ENCODE peak calls at places on chromosomes 2 and 18, in four cellular contexts. One of them, this sample, is unnamed.

GRCh38 chr2:181574321-181574720 is 82.6 kb downstream of the CERKL start:
- DNase-seq in activated T-helper 1 cell treated with anti-CD3 and anti-CD28 coated beads, Interleukin-2, amount 50 U/mL, for 16 hours: no peak
- DNase-seq in kidney tubule cell: no peak
- DNase-seq in AG08396: no peak
- DNase-seq in this sample: no peak

GRCh38 chr2:209973328-209973727 is 29.1 kb upstream of the RPE start:
- DNase-seq in activated T-helper 1 cell treated with anti-CD3 and anti-CD28 coated beads, Interleukin-2, amount 50 U/mL, for 16 hours: no peak
- DNase-seq in kidney tubule cell: no peak
- DNase-seq in AG08396: no peak
- DNase-seq in this sample: no peak

GRCh38 chr2:8684421-8684884 is 2.6 kb downstream of the ID2 start:
- DNase-seq in activated T-helper 1 cell treated with anti-CD3 and anti-CD28 coated beads, Interleukin-2, amount 50 U/mL, for 16 hours: no peak
- DNase-seq in kidney tubule cell: peak
- DNase-seq in AG08396: no peak
- DNase-seq in this sample: no peak

GRCh38 chr18:79173742-79174141 is 104.5 kb downstream of the ATP9B start:
- DNase-seq in activated T-helper 1 cell treated with anti-CD3 and anti-CD28 coated beads, Interleukin-2, amount 50 U/mL, for 16 hours: no peak
- DNase-seq in kidney tubule cell: no peak
- DNase-seq in AG08396: no peak
- DNase-seq in this sample: no peak

GRCh38 chr2:237210763-237211162 is 125.1 kb downstream of the COPS8 start:
- DNase-seq in activated T-helper 1 cell treated with anti-CD3 and anti-CD28 coated beads, Interleukin-2, amount 50 U/mL, for 16 hours: no peak
- DNase-seq in kidney tubule cell: no peak
- DNase-seq in AG08396: no peak
- DNase-seq in this sample: no peak

GRCh38 chr2:233265899-233266431 is 14.5 kb downstream of the ATG16L1 start:
- DNase-seq in activated T-helper 1 cell treated with anti-CD3 and anti-CD28 coated beads, Interleukin-2, amount 50 U/mL, for 16 hours: no peak
- DNase-seq in kidney tubule cell: peak
- DNase-seq in AG08396: no peak
- DNase-seq in this sample: no peak

GRCh38 chr2:221774136-221774535 is 202.0 kb upstream of the EPHA4 start:
- DNase-seq in activated T-helper 1 cell treated with anti-CD3 and anti-CD28 coated beads, Interleukin-2, amount 50 U/mL, for 16 hours: no peak
- DNase-seq in kidney tubule cell: no peak
- DNase-seq in AG08396: no peak
- DNase-seq in this sample: no peak

GRCh38 chr2:239211391-239212094 is 189.3 kb downstream of the HDAC4 start:
- DNase-seq in activated T-helper 1 cell treated with anti-CD3 and anti-CD28 coated beads, Interleukin-2, amount 50 U/mL, for 16 hours: no peak
- DNase-seq in kidney tubule cell: no peak
- DNase-seq in AG08396: no peak
- DNase-seq in this sample: no peak

GRCh38 chr2:189168876-189169499 is 10.6 kb downstream of the COL5A2 start:
- DNase-seq in activated T-helper 1 cell treated with anti-CD3 and anti-CD28 coated beads, Interleukin-2, amount 50 U/mL, for 16 hours: no peak
- DNase-seq in kidney tubule cell: no peak
- DNase-seq in AG08396: no peak
- DNase-seq in this sample: no peak

GRCh38 chr2:127576433-127577207 is 41.1 kb downstream of the MYO7B start:
- DNase-seq in activated T-helper 1 cell treated with anti-CD3 and anti-CD28 coated beads, Interleukin-2, amount 50 U/mL, for 16 hours: no peak
- DNase-seq in kidney tubule cell: peak
- DNase-seq in AG08396: peak
- DNase-seq in this sample: no peak

GRCh38 chr2:174330945-174331619 is 3.7 kb upstream of the SP9 start:
- DNase-seq in activated T-helper 1 cell treated with anti-CD3 and anti-CD28 coated beads, Interleukin-2, amount 50 U/mL, for 16 hours: no peak
- DNase-seq in kidney tubule cell: no peak
- DNase-seq in AG08396: no peak
- DNase-seq in this sample: no peak

GRCh38 chr18:741931-742512 is 29.6 kb upstream of the ENOSF1 start:
- DNase-seq in activated T-helper 1 cell treated with anti-CD3 and anti-CD28 coated beads, Interleukin-2, amount 50 U/mL, for 16 hours: no peak
- DNase-seq in kidney tubule cell: peak
- DNase-seq in AG08396: peak
- DNase-seq in this sample: peak

GRCh38 chr2:233852056-233852455 is 2.3 kb downstream of the HJURP start:
- DNase-seq in activated T-helper 1 cell treated with anti-CD3 and anti-CD28 coated beads, Interleukin-2, amount 50 U/mL, for 16 hours: no peak
- DNase-seq in kidney tubule cell: no peak
- DNase-seq in AG08396: no peak
- DNase-seq in this sample: peak

GRCh38 chr2:83106853-83107252 is 1352.2 kb downstream of the SUCLG1 start:
- DNase-seq in activated T-helper 1 cell treated with anti-CD3 and anti-CD28 coated beads, Interleukin-2, amount 50 U/mL, for 16 hours: no peak
- DNase-seq in kidney tubule cell: no peak
- DNase-seq in AG08396: no peak
- DNase-seq in this sample: no peak

GRCh38 chr2:220837226-220837625 is 734.9 kb downstream of the EPHA4 start:
- DNase-seq in activated T-helper 1 cell treated with anti-CD3 and anti-CD28 coated beads, Interleukin-2, amount 50 U/mL, for 16 hours: no peak
- DNase-seq in kidney tubule cell: no peak
- DNase-seq in AG08396: no peak
- DNase-seq in this sample: no peak

GRCh38 chr2:149313512-149313972 is 16.8 kb upstream of the LYPD6 start:
- DNase-seq in activated T-helper 1 cell treated with anti-CD3 and anti-CD28 coated beads, Interleukin-2, amount 50 U/mL, for 16 hours: no peak
- DNase-seq in kidney tubule cell: peak
- DNase-seq in AG08396: peak
- DNase-seq in this sample: peak

GRCh38 chr2:168686485-168687191 is 115.8 kb upstream of the NOSTRIN start:
- DNase-seq in activated T-helper 1 cell treated with anti-CD3 and anti-CD28 coated beads, Interleukin-2, amount 50 U/mL, for 16 hours: no peak
- DNase-seq in kidney tubule cell: no peak
- DNase-seq in AG08396: no peak
- DNase-seq in this sample: peak

GRCh38 chr2:233486778-233487552 is 79.6 kb downstream of the USP40 start:
- DNase-seq in activated T-helper 1 cell treated with anti-CD3 and anti-CD28 coated beads, Interleukin-2, amount 50 U/mL, for 16 hours: no peak
- DNase-seq in kidney tubule cell: peak
- DNase-seq in AG08396: peak
- DNase-seq in this sample: peak

GRCh38 chr18:47756364-47757016 is 174.0 kb downstream of the SMAD2 start:
- DNase-seq in activated T-helper 1 cell treated with anti-CD3 and anti-CD28 coated beads, Interleukin-2, amount 50 U/mL, for 16 hours: no peak
- DNase-seq in kidney tubule cell: peak
- DNase-seq in AG08396: peak
- DNase-seq in this sample: peak

GRCh38 chr2:143700865-143701264 is 571.6 kb downstream of the ARHGAP15 start:
- DNase-seq in activated T-helper 1 cell treated with anti-CD3 and anti-CD28 coated beads, Interleukin-2, amount 50 U/mL, for 16 hours: no peak
- DNase-seq in kidney tubule cell: no peak
- DNase-seq in AG08396: no peak
- DNase-seq in this sample: no peak

GRCh38 chr2:27182346-27182745 is 29.5 kb upstream of the ATRAID start:
- DNase-seq in activated T-helper 1 cell treated with anti-CD3 and anti-CD28 coated beads, Interleukin-2, amount 50 U/mL, for 16 hours: no peak
- DNase-seq in kidney tubule cell: no peak
- DNase-seq in AG08396: no peak
- DNase-seq in this sample: no peak

GRCh38 chr2:165253178-165253577 is 14.0 kb downstream of the SCN2A start:
- DNase-seq in activated T-helper 1 cell treated with anti-CD3 and anti-CD28 coated beads, Interleukin-2, amount 50 U/mL, for 16 hours: no peak
- DNase-seq in kidney tubule cell: no peak
- DNase-seq in AG08396: no peak
- DNase-seq in this sample: no peak

GRCh38 chr18:59620381-59620780 is 76.8 kb downstream of the CCBE1 start:
- DNase-seq in activated T-helper 1 cell treated with anti-CD3 and anti-CD28 coated beads, Interleukin-2, amount 50 U/mL, for 16 hours: no peak
- DNase-seq in kidney tubule cell: no peak
- DNase-seq in AG08396: no peak
- DNase-seq in this sample: no peak

GRCh38 chr2:232479341-232480200 is 8.1 kb downstream of the ECEL1 start:
- DNase-seq in activated T-helper 1 cell treated with anti-CD3 and anti-CD28 coated beads, Interleukin-2, amount 50 U/mL, for 16 hours: no peak
- DNase-seq in kidney tubule cell: no peak
- DNase-seq in AG08396: no peak
- DNase-seq in this sample: no peak

GRCh38 chr2:197821550-197822218 is 17.3 kb downstream of the PLCL1 start:
- DNase-seq in activated T-helper 1 cell treated with anti-CD3 and anti-CD28 coated beads, Interleukin-2, amount 50 U/mL, for 16 hours: no peak
- DNase-seq in kidney tubule cell: no peak
- DNase-seq in AG08396: no peak
- DNase-seq in this sample: no peak

GRCh38 chr2:230614913-230615332 is 97.7 kb upstream of the CAB39 start:
- DNase-seq in activated T-helper 1 cell treated with anti-CD3 and anti-CD28 coated beads, Interleukin-2, amount 50 U/mL, for 16 hours: no peak
- DNase-seq in kidney tubule cell: peak
- DNase-seq in AG08396: no peak
- DNase-seq in this sample: no peak

GRCh38 chr2:105102963-105103421 is 65.1 kb downstream of the MRPS9 start:
- DNase-seq in activated T-helper 1 cell treated with anti-CD3 and anti-CD28 coated beads, Interleukin-2, amount 50 U/mL, for 16 hours: no peak
- DNase-seq in kidney tubule cell: peak
- DNase-seq in AG08396: peak
- DNase-seq in this sample: peak

GRCh38 chr2:55159037-55159651 is 72.9 kb downstream of the CLHC1 start:
- DNase-seq in activated T-helper 1 cell treated with anti-CD3 and anti-CD28 coated beads, Interleukin-2, amount 50 U/mL, for 16 hours: no peak
- DNase-seq in kidney tubule cell: peak
- DNase-seq in AG08396: no peak
- DNase-seq in this sample: no peak

GRCh38 chr18:46731316-46731715 is 25.5 kb downstream of the ST8SIA5 start:
- DNase-seq in activated T-helper 1 cell treated with anti-CD3 and anti-CD28 coated beads, Interleukin-2, amount 50 U/mL, for 16 hours: no peak
- DNase-seq in kidney tubule cell: no peak
- DNase-seq in AG08396: no peak
- DNase-seq in this sample: no peak

GRCh38 chr18:80200171-80200931 is 47.0 kb downstream of the PARD6G start:
- DNase-seq in activated T-helper 1 cell treated with anti-CD3 and anti-CD28 coated beads, Interleukin-2, amount 50 U/mL, for 16 hours: no peak
- DNase-seq in kidney tubule cell: no peak
- DNase-seq in AG08396: no peak
- DNase-seq in this sample: peak

GRCh38 chr2:21424375-21424774 is 300.6 kb downstream of the TDRD15 start:
- DNase-seq in activated T-helper 1 cell treated with anti-CD3 and anti-CD28 coated beads, Interleukin-2, amount 50 U/mL, for 16 hours: no peak
- DNase-seq in kidney tubule cell: no peak
- DNase-seq in AG08396: no peak
- DNase-seq in this sample: no peak

GRCh38 chr2:117523267-117523666 is 291.2 kb upstream of the DDX18 start:
- DNase-seq in activated T-helper 1 cell treated with anti-CD3 and anti-CD28 coated beads, Interleukin-2, amount 50 U/mL, for 16 hours: no peak
- DNase-seq in kidney tubule cell: peak
- DNase-seq in AG08396: no peak
- DNase-seq in this sample: peak

GRCh38 chr18:45837283-45838070 is 12.0 kb downstream of the SIGLEC15 start:
- DNase-seq in activated T-helper 1 cell treated with anti-CD3 and anti-CD28 coated beads, Interleukin-2, amount 50 U/mL, for 16 hours: no peak
- DNase-seq in kidney tubule cell: peak
- DNase-seq in AG08396: no peak
- DNase-seq in this sample: no peak

GRCh38 chr2:233424028-233424951 is 70.0 kb downstream of the DGKD start:
- DNase-seq in activated T-helper 1 cell treated with anti-CD3 and anti-CD28 coated beads, Interleukin-2, amount 50 U/mL, for 16 hours: no peak
- DNase-seq in kidney tubule cell: peak
- DNase-seq in AG08396: no peak
- DNase-seq in this sample: peak

GRCh38 chr2:73267008-73267407 is 17.3 kb downstream of the FBXO41 start:
- DNase-seq in activated T-helper 1 cell treated with anti-CD3 and anti-CD28 coated beads, Interleukin-2, amount 50 U/mL, for 16 hours: no peak
- DNase-seq in kidney tubule cell: no peak
- DNase-seq in AG08396: no peak
- DNase-seq in this sample: no peak

GRCh38 chr2:171480908-171481307 is 41.4 kb upstream of the CYBRD1 start:
- DNase-seq in activated T-helper 1 cell treated with anti-CD3 and anti-CD28 coated beads, Interleukin-2, amount 50 U/mL, for 16 hours: no peak
- DNase-seq in kidney tubule cell: no peak
- DNase-seq in AG08396: no peak
- DNase-seq in this sample: no peak